ENCODE peak calls at places on chromosomes 13 and 19, in five cellular contexts. O, X, P, I and F are unnamed samples.

GRCh38 chr19:1170938-1171754 is 2.9 kb downstream of the SBNO2 start:
- DNase-seq in O (no peak), X (no peak), P (no peak), I (no peak), F (no peak)

GRCh38 chr19:38830039-38830733 is 1.4 kb downstream of the ECH1 start:
- DNase-seq in O (no peak), X (no peak), P (no peak), I (no peak), F (no peak)

GRCh38 chr13:66359910-66360552 is 870.1 kb downstream of the PCDH9 start:
- DNase-seq in O (no peak), X (no peak), P (no peak), I (no peak), F (no peak)

GRCh38 chr13:38752726-38753125 is 65.8 kb downstream of the FREM2 start:
- DNase-seq in O (no peak), X (no peak), P (no peak), I (no peak), F (no peak)

GRCh38 chr19:18743281-18743825 is 47.8 kb downstream of the COMP start:
- DNase-seq in O (no peak), X (no peak), P (no peak), I (no peak), F (no peak)

GRCh38 chr19:925087-925911 is 536 bp upstream of the ARID3A start:
- DNase-seq in O (peak), X (no peak), P (peak), I (peak), F (peak)

GRCh38 chr13:23081246-23081645 is 99.5 kb upstream of the SGCG start:
- DNase-seq in O (no peak), X (no peak), P (no peak), I (no peak), F (no peak)

GRCh38 chr19:3056454-3057016 is 5.8 kb downstream of the TLE5 start:
- DNase-seq in O (no peak), X (no peak), P (no peak), I (no peak), F (no peak)

GRCh38 chr19:46287585-46287984 is 9.3 kb upstream of the HIF3A start:
- DNase-seq in O (no peak), X (no peak), P (no peak), I (no peak), F (no peak)

GRCh38 chr13:40777166-40777956 is 6.4 kb upstream of the MRPS31 start:
- DNase-seq in O (no peak), X (no peak), P (no peak), I (peak), F (peak)

GRCh38 chr13:31846182-31846938 is 107.0 kb downstream of the RXFP2 start:
- DNase-seq in O (peak), X (peak), P (peak), I (peak), F (peak)